ENCODE peak calls at places on chromosome 11, in eight cellular contexts. One of them, this sample, is unnamed.

GRCh38 chr11:65204646-65205601 is 23.2 kb downstream of the CAPN1 start:
- DNase-seq in NCI-H1417: peak
- DNase-seq in effector memory CD8-positive, alpha-beta T cell: peak
- DNase-seq in iPS-NIHi11: peak
- DNase-seq in stimulated activated CD4-positive, alpha-beta T cell treated with anti-CD3 and anti-CD28 coated beads, Interleukin-2, amount 100 ng/mL, for 24 hours: peak
- DNase-seq in colonic mucosa: no peak
- DNase-seq in neural progenitor cell: peak
- DNase-seq in HEK293T: peak
- DNase-seq in this sample: peak

GRCh38 chr11:68673991-68674390 is 10.4 kb upstream of the GAL start:
- DNase-seq in colonic mucosa: no peak
- DNase-seq in iPS-NIHi11: no peak
- DNase-seq in NCI-H1417: no peak
- DNase-seq in effector memory CD8-positive, alpha-beta T cell: no peak
- DNase-seq in stimulated activated CD4-positive, alpha-beta T cell treated with anti-CD3 and anti-CD28 coated beads, Interleukin-2, amount 100 ng/mL, for 24 hours: no peak
- DNase-seq in neural progenitor cell: no peak
- DNase-seq in HEK293T: no peak
- DNase-seq in this sample: no peak

GRCh38 chr11:12141283-12141682 is 30.9 kb downstream of the MICAL2 start:
- DNase-seq in HEK293T: no peak
- DNase-seq in iPS-NIHi11: no peak
- DNase-seq in NCI-H1417: no peak
- DNase-seq in stimulated activated CD4-positive, alpha-beta T cell treated with anti-CD3 and anti-CD28 coated beads, Interleukin-2, amount 100 ng/mL, for 24 hours: no peak
- DNase-seq in colonic mucosa: no peak
- DNase-seq in neural progenitor cell: no peak
- DNase-seq in effector memory CD8-positive, alpha-beta T cell: no peak
- DNase-seq in this sample: no peak

GRCh38 chr11:4125141-4125540 is 30.5 kb downstream of the RRM1 start:
- DNase-seq in effector memory CD8-positive, alpha-beta T cell: no peak
- DNase-seq in NCI-H1417: no peak
- DNase-seq in stimulated activated CD4-positive, alpha-beta T cell treated with anti-CD3 and anti-CD28 coated beads, Interleukin-2, amount 100 ng/mL, for 24 hours: no peak
- DNase-seq in HEK293T: no peak
- DNase-seq in neural progenitor cell: no peak
- DNase-seq in colonic mucosa: no peak
- DNase-seq in iPS-NIHi11: no peak
- DNase-seq in this sample: no peak

GRCh38 chr11:19076744-19077589 is 16.4 kb upstream of the MRGPRX2 start:
- DNase-seq in NCI-H1417: peak
- DNase-seq in stimulated activated CD4-positive, alpha-beta T cell treated with anti-CD3 and anti-CD28 coated beads, Interleukin-2, amount 100 ng/mL, for 24 hours: peak
- DNase-seq in effector memory CD8-positive, alpha-beta T cell: peak
- DNase-seq in HEK293T: peak
- DNase-seq in iPS-NIHi11: peak
- DNase-seq in neural progenitor cell: peak
- DNase-seq in colonic mucosa: peak
- DNase-seq in this sample: peak

GRCh38 chr11:64900263-64900678 is 16.7 kb downstream of the ATG2A start:
- DNase-seq in colonic mucosa: no peak
- DNase-seq in neural progenitor cell: no peak
- DNase-seq in stimulated activated CD4-positive, alpha-beta T cell treated with anti-CD3 and anti-CD28 coated beads, Interleukin-2, amount 100 ng/mL, for 24 hours: peak
- DNase-seq in effector memory CD8-positive, alpha-beta T cell: peak
- DNase-seq in iPS-NIHi11: no peak
- DNase-seq in NCI-H1417: no peak
- DNase-seq in HEK293T: no peak
- DNase-seq in this sample: no peak

GRCh38 chr11:66663741-66664296 is 13.9 kb downstream of the RBM4B start:
- DNase-seq in NCI-H1417: no peak
- DNase-seq in colonic mucosa: no peak
- DNase-seq in stimulated activated CD4-positive, alpha-beta T cell treated with anti-CD3 and anti-CD28 coated beads, Interleukin-2, amount 100 ng/mL, for 24 hours: no peak
- DNase-seq in effector memory CD8-positive, alpha-beta T cell: no peak
- DNase-seq in HEK293T: no peak
- DNase-seq in neural progenitor cell: no peak
- DNase-seq in iPS-NIHi11: no peak
- DNase-seq in this sample: no peak

GRCh38 chr11:93614111-93614784 is 47.2 kb upstream of the CEP295 start:
- DNase-seq in colonic mucosa: no peak
- DNase-seq in effector memory CD8-positive, alpha-beta T cell: no peak
- DNase-seq in NCI-H1417: peak
- DNase-seq in stimulated activated CD4-positive, alpha-beta T cell treated with anti-CD3 and anti-CD28 coated beads, Interleukin-2, amount 100 ng/mL, for 24 hours: no peak
- DNase-seq in neural progenitor cell: peak
- DNase-seq in iPS-NIHi11: peak
- DNase-seq in HEK293T: peak
- DNase-seq in this sample: no peak

GRCh38 chr11:29328961-29329441 is 687.8 kb downstream of the KCNA4 start:
- DNase-seq in effector memory CD8-positive, alpha-beta T cell: no peak
- DNase-seq in colonic mucosa: no peak
- DNase-seq in NCI-H1417: peak
- DNase-seq in iPS-NIHi11: peak
- DNase-seq in neural progenitor cell: peak
- DNase-seq in stimulated activated CD4-positive, alpha-beta T cell treated with anti-CD3 and anti-CD28 coated beads, Interleukin-2, amount 100 ng/mL, for 24 hours: no peak
- DNase-seq in HEK293T: peak
- DNase-seq in this sample: no peak

GRCh38 chr11:33021937-33022336 is 6.3 kb downstream of the DEPDC7 start:
- DNase-seq in effector memory CD8-positive, alpha-beta T cell: no peak
- DNase-seq in stimulated activated CD4-positive, alpha-beta T cell treated with anti-CD3 and anti-CD28 coated beads, Interleukin-2, amount 100 ng/mL, for 24 hours: no peak
- DNase-seq in iPS-NIHi11: no peak
- DNase-seq in HEK293T: no peak
- DNase-seq in neural progenitor cell: no peak
- DNase-seq in NCI-H1417: no peak
- DNase-seq in colonic mucosa: no peak
- DNase-seq in this sample: no peak

GRCh38 chr11:61524963-61525587 is 16.5 kb downstream of the LRRC10B start:
- DNase-seq in HEK293T: no peak
- DNase-seq in iPS-NIHi11: no peak
- DNase-seq in effector memory CD8-positive, alpha-beta T cell: no peak
- DNase-seq in stimulated activated CD4-positive, alpha-beta T cell treated with anti-CD3 and anti-CD28 coated beads, Interleukin-2, amount 100 ng/mL, for 24 hours: no peak
- DNase-seq in colonic mucosa: no peak
- DNase-seq in NCI-H1417: no peak
- DNase-seq in neural progenitor cell: no peak
- DNase-seq in this sample: no peak

GRCh38 chr11:69423611-69424385 is 57.7 kb upstream of the LINC01488 start:
- DNase-seq in effector memory CD8-positive, alpha-beta T cell: no peak
- DNase-seq in colonic mucosa: no peak
- DNase-seq in iPS-NIHi11: no peak
- DNase-seq in NCI-H1417: no peak
- DNase-seq in HEK293T: no peak
- DNase-seq in stimulated activated CD4-positive, alpha-beta T cell treated with anti-CD3 and anti-CD28 coated beads, Interleukin-2, amount 100 ng/mL, for 24 hours: no peak
- DNase-seq in neural progenitor cell: no peak
- DNase-seq in this sample: no peak

GRCh38 chr11:86805873-86806310 is 5.5 kb downstream of the PRSS23 start:
- DNase-seq in NCI-H1417: no peak
- DNase-seq in HEK293T: no peak
- DNase-seq in stimulated activated CD4-positive, alpha-beta T cell treated with anti-CD3 and anti-CD28 coated beads, Interleukin-2, amount 100 ng/mL, for 24 hours: peak
- DNase-seq in iPS-NIHi11: no peak
- DNase-seq in effector memory CD8-positive, alpha-beta T cell: peak
- DNase-seq in colonic mucosa: no peak
- DNase-seq in neural progenitor cell: no peak
- DNase-seq in this sample: no peak

This sample was measured in posterior cingulate gyrus.